ENCODE peak calls at places on chromosomes 11 and 22, in four cellular contexts. H is fibroblast of gingiva; M is endothelial cell; E is activated CD4-positive, alpha-beta T cell treated with anti-CD3 and anti-CD28 coated beads for 36 hours. G is an unnamed sample.

GRCh38 chr11:72750086-72750485 is 2.1 kb downstream of the ARAP1 start:
- DNase-seq in H (no peak), M (no peak), E (no peak), G (no peak)

GRCh38 chr11:64348611-64349387 is 8.8 kb downstream of the CCDC88B start:
- DNase-seq in E (no peak), M (no peak), H (no peak), G (no peak)

GRCh38 chr11:59944761-59945160 is 6.5 kb downstream of the OOSP1 start:
- DNase-seq in H (no peak), E (no peak), M (no peak), G (no peak)

GRCh38 chr11:126542621-126543020 is 187.1 kb downstream of the ST3GAL4 start:
- DNase-seq in M (no peak), H (no peak), E (no peak), G (no peak)

GRCh38 chr11:57406337-57406904 is 16.0 kb upstream of the PRG2 start:
- DNase-seq in H (no peak), M (no peak), E (peak), G (no peak)

GRCh38 chr11:92380882-92381281 is 156.3 kb downstream of the FAT3 start:
- DNase-seq in E (no peak), M (no peak), H (peak), G (no peak)

GRCh38 chr11:114551060-114551459 is 8.6 kb downstream of the NXPE1 start:
- DNase-seq in M (no peak), E (no peak), H (no peak), G (no peak)

GRCh38 chr22:44279059-44279340 is 33.8 kb downstream of the SHISAL1 start:
- DNase-seq in M (no peak), E (no peak), H (no peak), G (no peak)

GRCh38 chr22:49994361-49995058 is 18.1 kb downstream of the IL17REL start:
- DNase-seq in E (peak), M (no peak), H (no peak), G (no peak)

GRCh38 chr11:129489254-129489653 is 113.6 kb downstream of the BARX2 start:
- DNase-seq in H (no peak), M (no peak), E (no peak), G (no peak)

GRCh38 chr22:38981005-38981658 is 1.0 kb upstream of the APOBEC3B start:
- DNase-seq in M (no peak), E (peak), H (no peak), G (peak)

GRCh38 chr11:101867951-101868350 is 46.9 kb upstream of the CEP126 start:
- DNase-seq in H (no peak), E (no peak), M (no peak), G (no peak)

GRCh38 chr11:122459064-122459463 is 196.5 kb upstream of the UBASH3B start:
- DNase-seq in E (no peak), H (no peak), M (no peak), G (no peak)

GRCh38 chr11:96324912-96325311 is 18.1 kb downstream of the MAML2 start:
- DNase-seq in H (peak), M (no peak), E (no peak), G (no peak)

GRCh38 chr11:110907629-110908028 is 195.4 kb upstream of the ARHGAP20 start:
- DNase-seq in M (no peak), H (peak), E (peak), G (no peak)

GRCh38 chr11:122978303-122978620 is 3.4 kb downstream of the BSX start:
- DNase-seq in H (no peak), M (no peak), E (no peak), G (no peak)

GRCh38 chr11:65593518-65594414 is 1.8 kb downstream of the KCNK7 start:
- DNase-seq in M (peak), E (peak), H (no peak), G (peak)

GRCh38 chr11:50174189-50174588 is 141.5 kb downstream of the OR4C45 start:
- DNase-seq in M (no peak), E (no peak), H (no peak), G (no peak)

GRCh38 chr11:12157241-12157661 is 46.9 kb downstream of the MICAL2 start:
- DNase-seq in E (peak), H (peak), M (no peak), G (no peak)

GRCh38 chr11:128714881-128715280 is 21.0 kb downstream of the FLI1 start:
- DNase-seq in H (peak), E (peak), M (no peak), G (no peak)

GRCh38 chr11:15006139-15006759 is 34.1 kb upstream of the CALCA start:
- DNase-seq in E (peak), H (peak), M (no peak), G (peak)

GRCh38 chr11:10454506-10454901 is 560 bp upstream of the AMPD3 start:
- DNase-seq in H (no peak), E (no peak), M (no peak), G (no peak)